ENCODE peak calls at places on chromosomes 1 and 21, in ten cellular contexts. One of them, this sample, is unnamed.
A peak's percentile ranks its signal among the peaks of the same experiment; 100 is the strongest.

GRCh38 chr1:243421784-243422183 is 165.9 kb downstream of the SDCCAG8 start:
- DNase-seq in RWPE1: peak; percentile 48
- DNase-seq in GM12878: no peak
- DNase-seq in NCI-H2171 treated with DMSO at 0.1 percent for 48 hours: peak; percentile 91
- DNase-seq in activated naive CD8-positive, alpha-beta T cell treated with anti-CD3 and anti-CD28 coated beads, Interleukin-2, amount 50 U/mL, for 16 hours: peak; percentile 11
- DNase-seq in amniotic epithelial cell: peak; percentile 95
- DNase-seq in astrocyte of the spinal cord: peak; percentile 89
- DNase-seq in C1 segment of cervical spinal cord: peak; percentile 28
- DNase-seq in sciatic nerve: no peak
- DNase-seq in thoracic aorta: no peak
- DNase-seq in this sample: peak; percentile 40

GRCh38 chr1:100485855-100486258 is 52.1 kb upstream of the GPR88 start:
- DNase-seq in RWPE1: no peak
- DNase-seq in amniotic epithelial cell: no peak
- DNase-seq in GM12878: no peak
- DNase-seq in sciatic nerve: no peak
- DNase-seq in C1 segment of cervical spinal cord: no peak
- DNase-seq in astrocyte of the spinal cord: no peak
- DNase-seq in activated naive CD8-positive, alpha-beta T cell treated with anti-CD3 and anti-CD28 coated beads, Interleukin-2, amount 50 U/mL, for 16 hours: no peak
- DNase-seq in thoracic aorta: no peak
- DNase-seq in NCI-H2171 treated with DMSO at 0.1 percent for 48 hours: no peak
- DNase-seq in this sample: no peak

GRCh38 chr1:167899253-167899681 is 14.7 kb downstream of the ADCY10 start:
- DNase-seq in astrocyte of the spinal cord: peak; percentile 33
- DNase-seq in NCI-H2171 treated with DMSO at 0.1 percent for 48 hours: no peak
- DNase-seq in amniotic epithelial cell: peak; percentile 16
- DNase-seq in activated naive CD8-positive, alpha-beta T cell treated with anti-CD3 and anti-CD28 coated beads, Interleukin-2, amount 50 U/mL, for 16 hours: no peak
- DNase-seq in RWPE1: no peak
- DNase-seq in sciatic nerve: no peak
- DNase-seq in thoracic aorta: peak; percentile 71
- DNase-seq in C1 segment of cervical spinal cord: no peak
- DNase-seq in GM12878: peak; percentile 55
- DNase-seq in this sample: no peak

GRCh38 chr1:156076609-156077429 is 5.4 kb downstream of the MEX3A start:
- DNase-seq in activated naive CD8-positive, alpha-beta T cell treated with anti-CD3 and anti-CD28 coated beads, Interleukin-2, amount 50 U/mL, for 16 hours: no peak
- DNase-seq in sciatic nerve: peak; percentile 82
- DNase-seq in amniotic epithelial cell: no peak
- DNase-seq in GM12878: no peak
- DNase-seq in thoracic aorta: no peak
- DNase-seq in astrocyte of the spinal cord: no peak
- DNase-seq in C1 segment of cervical spinal cord: peak; percentile 31
- DNase-seq in NCI-H2171 treated with DMSO at 0.1 percent for 48 hours: no peak
- DNase-seq in RWPE1: no peak
- DNase-seq in this sample: no peak

GRCh38 chr1:192601145-192602048 is 25.8 kb downstream of the RGS1 start:
- DNase-seq in GM12878: no peak
- DNase-seq in RWPE1: peak; percentile 31
- DNase-seq in astrocyte of the spinal cord: no peak
- DNase-seq in sciatic nerve: no peak
- DNase-seq in NCI-H2171 treated with DMSO at 0.1 percent for 48 hours: no peak
- DNase-seq in C1 segment of cervical spinal cord: no peak
- DNase-seq in amniotic epithelial cell: peak; percentile 17
- DNase-seq in thoracic aorta: no peak
- DNase-seq in activated naive CD8-positive, alpha-beta T cell treated with anti-CD3 and anti-CD28 coated beads, Interleukin-2, amount 50 U/mL, for 16 hours: no peak
- DNase-seq in this sample: no peak

GRCh38 chr1:25342846-25343245 is 4.7 kb downstream of the TMEM50A start:
- DNase-seq in amniotic epithelial cell: no peak
- DNase-seq in activated naive CD8-positive, alpha-beta T cell treated with anti-CD3 and anti-CD28 coated beads, Interleukin-2, amount 50 U/mL, for 16 hours: no peak
- DNase-seq in NCI-H2171 treated with DMSO at 0.1 percent for 48 hours: no peak
- DNase-seq in RWPE1: no peak
- DNase-seq in astrocyte of the spinal cord: no peak
- DNase-seq in thoracic aorta: no peak
- DNase-seq in C1 segment of cervical spinal cord: no peak
- DNase-seq in GM12878: no peak
- DNase-seq in sciatic nerve: no peak
- DNase-seq in this sample: no peak

GRCh38 chr1:55500601-55501000 is 285.4 kb upstream of the USP24 start:
- DNase-seq in RWPE1: no peak
- DNase-seq in GM12878: no peak
- DNase-seq in activated naive CD8-positive, alpha-beta T cell treated with anti-CD3 and anti-CD28 coated beads, Interleukin-2, amount 50 U/mL, for 16 hours: no peak
- DNase-seq in sciatic nerve: no peak
- DNase-seq in NCI-H2171 treated with DMSO at 0.1 percent for 48 hours: no peak
- DNase-seq in astrocyte of the spinal cord: no peak
- DNase-seq in C1 segment of cervical spinal cord: no peak
- DNase-seq in amniotic epithelial cell: no peak
- DNase-seq in thoracic aorta: no peak
- DNase-seq in this sample: no peak

GRCh38 chr1:167517535-167518330 is 596 bp downstream of the CD247 start:
- DNase-seq in thoracic aorta: no peak
- DNase-seq in activated naive CD8-positive, alpha-beta T cell treated with anti-CD3 and anti-CD28 coated beads, Interleukin-2, amount 50 U/mL, for 16 hours: peak; percentile 82
- DNase-seq in NCI-H2171 treated with DMSO at 0.1 percent for 48 hours: no peak
- DNase-seq in astrocyte of the spinal cord: no peak
- DNase-seq in GM12878: no peak
- DNase-seq in sciatic nerve: no peak
- DNase-seq in RWPE1: peak; percentile 57
- DNase-seq in C1 segment of cervical spinal cord: no peak
- DNase-seq in amniotic epithelial cell: no peak
- DNase-seq in this sample: no peak

GRCh38 chr21:21085206-21085605 is 87.0 kb downstream of the NCAM2 start:
- DNase-seq in GM12878: no peak
- DNase-seq in C1 segment of cervical spinal cord: peak; percentile 17
- DNase-seq in RWPE1: no peak
- DNase-seq in astrocyte of the spinal cord: no peak
- DNase-seq in NCI-H2171 treated with DMSO at 0.1 percent for 48 hours: no peak
- DNase-seq in amniotic epithelial cell: no peak
- DNase-seq in activated naive CD8-positive, alpha-beta T cell treated with anti-CD3 and anti-CD28 coated beads, Interleukin-2, amount 50 U/mL, for 16 hours: no peak
- DNase-seq in sciatic nerve: no peak
- DNase-seq in thoracic aorta: no peak
- DNase-seq in this sample: no peak

GRCh38 chr1:34924759-34925555 is 4.5 kb downstream of the DLGAP3 start:
- DNase-seq in RWPE1: peak; percentile 87
- DNase-seq in sciatic nerve: peak; percentile 83
- DNase-seq in activated naive CD8-positive, alpha-beta T cell treated with anti-CD3 and anti-CD28 coated beads, Interleukin-2, amount 50 U/mL, for 16 hours: no peak
- DNase-seq in amniotic epithelial cell: peak; percentile 46
- DNase-seq in NCI-H2171 treated with DMSO at 0.1 percent for 48 hours: no peak
- DNase-seq in thoracic aorta: no peak
- DNase-seq in astrocyte of the spinal cord: peak; percentile 52
- DNase-seq in GM12878: no peak
- DNase-seq in C1 segment of cervical spinal cord: peak; percentile 33
- DNase-seq in this sample: peak; percentile 25

GRCh38 chr1:40796939-40797667 is 13.5 kb downstream of the KCNQ4 start:
- DNase-seq in C1 segment of cervical spinal cord: peak; percentile 16
- DNase-seq in sciatic nerve: no peak
- DNase-seq in GM12878: no peak
- DNase-seq in NCI-H2171 treated with DMSO at 0.1 percent for 48 hours: no peak
- DNase-seq in thoracic aorta: peak; percentile 57
- DNase-seq in activated naive CD8-positive, alpha-beta T cell treated with anti-CD3 and anti-CD28 coated beads, Interleukin-2, amount 50 U/mL, for 16 hours: no peak
- DNase-seq in amniotic epithelial cell: no peak
- DNase-seq in astrocyte of the spinal cord: no peak
- DNase-seq in RWPE1: no peak
- DNase-seq in this sample: no peak

GRCh38 chr1:111707906-111708305 is 31.3 kb downstream of the INKA2 start:
- DNase-seq in thoracic aorta: no peak
- DNase-seq in GM12878: no peak
- DNase-seq in sciatic nerve: no peak
- DNase-seq in amniotic epithelial cell: peak; percentile 72
- DNase-seq in astrocyte of the spinal cord: peak; percentile 12
- DNase-seq in NCI-H2171 treated with DMSO at 0.1 percent for 48 hours: no peak
- DNase-seq in RWPE1: no peak
- DNase-seq in activated naive CD8-positive, alpha-beta T cell treated with anti-CD3 and anti-CD28 coated beads, Interleukin-2, amount 50 U/mL, for 16 hours: no peak
- DNase-seq in C1 segment of cervical spinal cord: no peak
- DNase-seq in this sample: no peak

GRCh38 chr1:172642970-172643369 is 15.9 kb upstream of the FASLG start:
- DNase-seq in NCI-H2171 treated with DMSO at 0.1 percent for 48 hours: no peak
- DNase-seq in C1 segment of cervical spinal cord: no peak
- DNase-seq in GM12878: no peak
- DNase-seq in RWPE1: no peak
- DNase-seq in activated naive CD8-positive, alpha-beta T cell treated with anti-CD3 and anti-CD28 coated beads, Interleukin-2, amount 50 U/mL, for 16 hours: no peak
- DNase-seq in astrocyte of the spinal cord: no peak
- DNase-seq in amniotic epithelial cell: no peak
- DNase-seq in sciatic nerve: no peak
- DNase-seq in thoracic aorta: no peak
- DNase-seq in this sample: no peak

GRCh38 chr1:165854101-165854845 is 26.9 kb downstream of the UCK2 start:
- DNase-seq in GM12878: no peak
- DNase-seq in sciatic nerve: no peak
- DNase-seq in C1 segment of cervical spinal cord: no peak
- DNase-seq in NCI-H2171 treated with DMSO at 0.1 percent for 48 hours: no peak
- DNase-seq in RWPE1: no peak
- DNase-seq in activated naive CD8-positive, alpha-beta T cell treated with anti-CD3 and anti-CD28 coated beads, Interleukin-2, amount 50 U/mL, for 16 hours: no peak
- DNase-seq in astrocyte of the spinal cord: peak; percentile 90
- DNase-seq in thoracic aorta: no peak
- DNase-seq in amniotic epithelial cell: peak; percentile 98
- DNase-seq in this sample: no peak

GRCh38 chr1:11320153-11320936 is 47.3 kb downstream of the UBIAD1 start:
- DNase-seq in thoracic aorta: no peak
- DNase-seq in RWPE1: no peak
- DNase-seq in amniotic epithelial cell: no peak
- DNase-seq in GM12878: no peak
- DNase-seq in C1 segment of cervical spinal cord: no peak
- DNase-seq in activated naive CD8-positive, alpha-beta T cell treated with anti-CD3 and anti-CD28 coated beads, Interleukin-2, amount 50 U/mL, for 16 hours: peak; percentile 6
- DNase-seq in sciatic nerve: no peak
- DNase-seq in astrocyte of the spinal cord: no peak
- DNase-seq in NCI-H2171 treated with DMSO at 0.1 percent for 48 hours: peak; percentile 51
- DNase-seq in this sample: no peak

GRCh38 chr21:33931799-33932390 is 16.3 kb upstream of the ATP5PO start:
- DNase-seq in astrocyte of the spinal cord: no peak
- DNase-seq in sciatic nerve: no peak
- DNase-seq in RWPE1: no peak
- DNase-seq in GM12878: no peak
- DNase-seq in thoracic aorta: no peak
- DNase-seq in C1 segment of cervical spinal cord: peak; percentile 8
- DNase-seq in NCI-H2171 treated with DMSO at 0.1 percent for 48 hours: no peak
- DNase-seq in amniotic epithelial cell: no peak
- DNase-seq in activated naive CD8-positive, alpha-beta T cell treated with anti-CD3 and anti-CD28 coated beads, Interleukin-2, amount 50 U/mL, for 16 hours: no peak
- DNase-seq in this sample: no peak

GRCh38 chr1:23590058-23590783 is 30.9 kb upstream of the ID3 start:
- DNase-seq in RWPE1: no peak
- DNase-seq in thoracic aorta: no peak
- DNase-seq in activated naive CD8-positive, alpha-beta T cell treated with anti-CD3 and anti-CD28 coated beads, Interleukin-2, amount 50 U/mL, for 16 hours: no peak
- DNase-seq in GM12878: no peak
- DNase-seq in NCI-H2171 treated with DMSO at 0.1 percent for 48 hours: peak; percentile 18
- DNase-seq in C1 segment of cervical spinal cord: no peak
- DNase-seq in sciatic nerve: no peak
- DNase-seq in astrocyte of the spinal cord: no peak
- DNase-seq in amniotic epithelial cell: no peak
- DNase-seq in this sample: no peak

GRCh38 chr1:2085080-2085479 is 34.9 kb downstream of the PRKCZ start:
- DNase-seq in sciatic nerve: no peak
- DNase-seq in astrocyte of the spinal cord: no peak
- DNase-seq in activated naive CD8-positive, alpha-beta T cell treated with anti-CD3 and anti-CD28 coated beads, Interleukin-2, amount 50 U/mL, for 16 hours: no peak
- DNase-seq in GM12878: no peak
- DNase-seq in RWPE1: no peak
- DNase-seq in NCI-H2171 treated with DMSO at 0.1 percent for 48 hours: no peak
- DNase-seq in C1 segment of cervical spinal cord: no peak
- DNase-seq in thoracic aorta: no peak
- DNase-seq in amniotic epithelial cell: no peak
- DNase-seq in this sample: no peak

GRCh38 chr1:29470087-29470787 is 233.9 kb downstream of the PTPRU start:
- DNase-seq in astrocyte of the spinal cord: no peak
- DNase-seq in NCI-H2171 treated with DMSO at 0.1 percent for 48 hours: peak; percentile 66
- DNase-seq in amniotic epithelial cell: no peak
- DNase-seq in thoracic aorta: no peak
- DNase-seq in activated naive CD8-positive, alpha-beta T cell treated with anti-CD3 and anti-CD28 coated beads, Interleukin-2, amount 50 U/mL, for 16 hours: no peak
- DNase-seq in sciatic nerve: no peak
- DNase-seq in GM12878: no peak
- DNase-seq in C1 segment of cervical spinal cord: no peak
- DNase-seq in RWPE1: no peak
- DNase-seq in this sample: no peak

GRCh38 chr21:21101911-21102310 is 103.7 kb downstream of the NCAM2 start:
- DNase-seq in astrocyte of the spinal cord: peak; percentile 67
- DNase-seq in NCI-H2171 treated with DMSO at 0.1 percent for 48 hours: no peak
- DNase-seq in activated naive CD8-positive, alpha-beta T cell treated with anti-CD3 and anti-CD28 coated beads, Interleukin-2, amount 50 U/mL, for 16 hours: no peak
- DNase-seq in C1 segment of cervical spinal cord: peak; percentile 51
- DNase-seq in RWPE1: peak; percentile 2
- DNase-seq in amniotic epithelial cell: peak; percentile 71
- DNase-seq in GM12878: no peak
- DNase-seq in thoracic aorta: no peak
- DNase-seq in sciatic nerve: no peak
- DNase-seq in this sample: no peak

GRCh38 chr1:68442822-68443556 is 6.8 kb downstream of the RPE65 start:
- DNase-seq in thoracic aorta: no peak
- DNase-seq in astrocyte of the spinal cord: peak; percentile 61
- DNase-seq in amniotic epithelial cell: peak; percentile 73
- DNase-seq in C1 segment of cervical spinal cord: peak; percentile 8
- DNase-seq in GM12878: no peak
- DNase-seq in activated naive CD8-positive, alpha-beta T cell treated with anti-CD3 and anti-CD28 coated beads, Interleukin-2, amount 50 U/mL, for 16 hours: no peak
- DNase-seq in NCI-H2171 treated with DMSO at 0.1 percent for 48 hours: peak; percentile 61
- DNase-seq in sciatic nerve: no peak
- DNase-seq in RWPE1: peak; percentile 64
- DNase-seq in this sample: no peak

GRCh38 chr1:212512731-212513559 is 80.2 kb downstream of the NENF start:
- DNase-seq in astrocyte of the spinal cord: peak; percentile 84
- DNase-seq in activated naive CD8-positive, alpha-beta T cell treated with anti-CD3 and anti-CD28 coated beads, Interleukin-2, amount 50 U/mL, for 16 hours: no peak
- DNase-seq in amniotic epithelial cell: peak; percentile 59
- DNase-seq in thoracic aorta: no peak
- DNase-seq in sciatic nerve: no peak
- DNase-seq in NCI-H2171 treated with DMSO at 0.1 percent for 48 hours: peak; percentile 56
- DNase-seq in GM12878: no peak
- DNase-seq in C1 segment of cervical spinal cord: no peak
- DNase-seq in RWPE1: no peak
- DNase-seq in this sample: no peak

GRCh38 chr1:170676628-170677027 is 12.7 kb downstream of the PRRX1 start:
- DNase-seq in GM12878: no peak
- DNase-seq in thoracic aorta: no peak
- DNase-seq in NCI-H2171 treated with DMSO at 0.1 percent for 48 hours: no peak
- DNase-seq in amniotic epithelial cell: peak; percentile 40
- DNase-seq in sciatic nerve: no peak
- DNase-seq in astrocyte of the spinal cord: peak; percentile 43
- DNase-seq in activated naive CD8-positive, alpha-beta T cell treated with anti-CD3 and anti-CD28 coated beads, Interleukin-2, amount 50 U/mL, for 16 hours: no peak
- DNase-seq in RWPE1: no peak
- DNase-seq in C1 segment of cervical spinal cord: no peak
- DNase-seq in this sample: no peak

GRCh38 chr1:6794164-6794563 is 8.9 kb downstream of the CAMTA1 start:
- DNase-seq in astrocyte of the spinal cord: peak; percentile 74
- DNase-seq in activated naive CD8-positive, alpha-beta T cell treated with anti-CD3 and anti-CD28 coated beads, Interleukin-2, amount 50 U/mL, for 16 hours: no peak
- DNase-seq in C1 segment of cervical spinal cord: no peak
- DNase-seq in sciatic nerve: no peak
- DNase-seq in amniotic epithelial cell: peak; percentile 68
- DNase-seq in NCI-H2171 treated with DMSO at 0.1 percent for 48 hours: peak; percentile 65
- DNase-seq in thoracic aorta: no peak
- DNase-seq in GM12878: no peak
- DNase-seq in RWPE1: peak; percentile 26
- DNase-seq in this sample: no peak

GRCh38 chr1:202270871-202271326 is 70.8 kb downstream of the UBE2T start:
- DNase-seq in amniotic epithelial cell: no peak
- DNase-seq in sciatic nerve: no peak
- DNase-seq in activated naive CD8-positive, alpha-beta T cell treated with anti-CD3 and anti-CD28 coated beads, Interleukin-2, amount 50 U/mL, for 16 hours: no peak
- DNase-seq in NCI-H2171 treated with DMSO at 0.1 percent for 48 hours: peak; percentile 98
- DNase-seq in GM12878: no peak
- DNase-seq in C1 segment of cervical spinal cord: no peak
- DNase-seq in astrocyte of the spinal cord: no peak
- DNase-seq in RWPE1: no peak
- DNase-seq in thoracic aorta: no peak
- DNase-seq in this sample: no peak

GRCh38 chr1:67515324-67516080 is 85.3 kb upstream of the SERBP1 start:
- DNase-seq in GM12878: no peak
- DNase-seq in C1 segment of cervical spinal cord: no peak
- DNase-seq in astrocyte of the spinal cord: no peak
- DNase-seq in NCI-H2171 treated with DMSO at 0.1 percent for 48 hours: no peak
- DNase-seq in sciatic nerve: no peak
- DNase-seq in amniotic epithelial cell: no peak
- DNase-seq in RWPE1: no peak
- DNase-seq in activated naive CD8-positive, alpha-beta T cell treated with anti-CD3 and anti-CD28 coated beads, Interleukin-2, amount 50 U/mL, for 16 hours: no peak
- DNase-seq in thoracic aorta: no peak
- DNase-seq in this sample: no peak

GRCh38 chr1:53618218-53619087 is 120.5 kb downstream of the GLIS1 start:
- DNase-seq in astrocyte of the spinal cord: no peak
- DNase-seq in GM12878: no peak
- DNase-seq in NCI-H2171 treated with DMSO at 0.1 percent for 48 hours: peak; percentile 67
- DNase-seq in amniotic epithelial cell: no peak
- DNase-seq in C1 segment of cervical spinal cord: no peak
- DNase-seq in thoracic aorta: no peak
- DNase-seq in sciatic nerve: peak; percentile 12
- DNase-seq in activated naive CD8-positive, alpha-beta T cell treated with anti-CD3 and anti-CD28 coated beads, Interleukin-2, amount 50 U/mL, for 16 hours: no peak
- DNase-seq in RWPE1: no peak
- DNase-seq in this sample: no peak

GRCh38 chr1:223716302-223716862 is 4.0 kb downstream of the CAPN2 start:
- DNase-seq in amniotic epithelial cell: peak; percentile 84
- DNase-seq in C1 segment of cervical spinal cord: no peak
- DNase-seq in thoracic aorta: no peak
- DNase-seq in RWPE1: no peak
- DNase-seq in GM12878: peak; percentile 47
- DNase-seq in NCI-H2171 treated with DMSO at 0.1 percent for 48 hours: no peak
- DNase-seq in sciatic nerve: no peak
- DNase-seq in activated naive CD8-positive, alpha-beta T cell treated with anti-CD3 and anti-CD28 coated beads, Interleukin-2, amount 50 U/mL, for 16 hours: no peak
- DNase-seq in astrocyte of the spinal cord: no peak
- DNase-seq in this sample: no peak